ENCODE peak calls at places on chromosomes 13 and 19, in four cellular contexts. D is testis, R is iris pigment epithelial cell, H is GF-D8. N is an unnamed sample.

GRCh38 chr19:19552811-19553210 is 14.7 kb downstream of the CILP2 start:
- DNase-seq in R (peak), D (no peak), H (no peak), N (no peak)

GRCh38 chr13:50527612-50528509 is 315.6 kb downstream of the DLEU7 start:
- DNase-seq in R (no peak), D (no peak), H (no peak), N (no peak)

GRCh38 chr13:45194081-45194939 is 6.5 kb downstream of the KCTD4 start:
- DNase-seq in H (no peak), D (peak), R (peak), N (peak)

GRCh38 chr19:37979547-37980082 is 72.6 kb downstream of the SIPA1L3 start:
- DNase-seq in D (no peak), H (no peak), R (no peak), N (peak)

GRCh38 chr19:6743714-6744380 is 4.4 kb downstream of the TRIP10 start:
- DNase-seq in H (no peak), D (no peak), R (peak), N (no peak)

GRCh38 chr13:107324416-107325204 is 756.7 kb upstream of the ARGLU1 start:
- DNase-seq in R (peak), D (no peak), H (no peak), N (no peak)

GRCh38 chr13:79492313-79492798 is 11.4 kb downstream of the NDFIP2 start:
- DNase-seq in H (no peak), D (no peak), R (peak), N (no peak)

GRCh38 chr13:96090240-96091101 is 564 bp downstream of the HS6ST3 start:
- DNase-seq in R (peak), D (peak), H (no peak), N (peak)

GRCh38 chr13:99870541-99870940 is 101.0 kb downstream of the ZIC5 start:
- DNase-seq in H (no peak), D (no peak), R (no peak), N (no peak)

GRCh38 chr13:114012921-114013320 is 39.0 kb upstream of the C13orf46 start:
- DNase-seq in D (no peak), H (no peak), R (no peak), N (peak)

GRCh38 chr19:19109601-19110000 is 28.7 kb downstream of the TMEM161A start:
- DNase-seq in D (no peak), R (peak), H (no peak), N (no peak)

GRCh38 chr13:52851153-52851962 is 2.9 kb upstream of the PCDH8 start:
- DNase-seq in H (no peak), R (peak), D (peak), N (no peak)

GRCh38 chr13:43686557-43686956 is 100.2 kb downstream of the ENOX1 start:
- DNase-seq in D (no peak), H (no peak), R (peak), N (no peak)

GRCh38 chr13:42836930-42837329 is 55.5 kb downstream of the FAM216B start:
- DNase-seq in H (no peak), R (peak), D (peak), N (no peak)

GRCh38 chr19:45876411-45877197 is 9.3 kb downstream of the IRF2BP1 start:
- DNase-seq in R (no peak), D (no peak), H (no peak), N (no peak)

GRCh38 chr13:114134111-114134943 is 1.9 kb upstream of the RASA3 start:
- DNase-seq in R (no peak), D (no peak), H (peak), N (no peak)

GRCh38 chr19:32830231-32831014 is 39.1 kb downstream of the SLC7A9 start:
- DNase-seq in D (no peak), R (peak), H (no peak), N (no peak)

GRCh38 chr13:80945328-80945727 is 604.4 kb upstream of the SPRY2 start:
- DNase-seq in D (no peak), R (no peak), H (no peak), N (no peak)

GRCh38 chr13:94813920-94814500 is 101.7 kb upstream of the SOX21 start:
- DNase-seq in R (no peak), D (no peak), H (no peak), N (no peak)

GRCh38 chr19:16876904-16877361 is 11.9 kb upstream of the F2RL3 start:
- DNase-seq in H (peak), R (peak), D (no peak), N (no peak)

GRCh38 chr13:36344173-36344572 is 2.0 kb downstream of the SPART start:
- DNase-seq in D (no peak), R (peak), H (peak), N (no peak)

GRCh38 chr19:17020823-17021222 is 5.8 kb downstream of the CPAMD8 start:
- DNase-seq in D (peak), R (peak), H (no peak), N (no peak)

GRCh38 chr13:21661510-21661909 is 9.4 kb upstream of the FGF9 start:
- DNase-seq in H (no peak), D (no peak), R (no peak), N (no peak)

GRCh38 chr13:93788456-93788855 is 561.8 kb downstream of the GPC6 start:
- DNase-seq in R (no peak), H (no peak), D (no peak), N (no peak)

GRCh38 chr13:33740134-33740538 is 77.8 kb upstream of the RFC3 start:
- DNase-seq in D (no peak), H (no peak), R (peak), N (no peak)

GRCh38 chr19:45498411-45499195 is at the start of gene PPM1N:
- DNase-seq in D (no peak), H (no peak), R (peak), N (no peak)

GRCh38 chr13:49641810-49642291 is 13.5 kb downstream of the ARL11 start:
- DNase-seq in H (peak), R (peak), D (no peak), N (no peak)

GRCh38 chr13:35489050-35489449 is 12.6 kb upstream of the MAB21L1 start:
- DNase-seq in H (no peak), D (no peak), R (no peak), N (no peak)

GRCh38 chr13:50910483-50910805 is 853 bp downstream of the RNASEH2B start:
- DNase-seq in H (peak), D (no peak), R (peak), N (peak)

GRCh38 chr13:111554539-111555267 is 234.3 kb downstream of the TEX29 start:
- DNase-seq in H (no peak), R (no peak), D (no peak), N (peak)